ENCODE peak calls at places on chromosomes 6 and 20, in six cellular contexts. P is upper lobe of right lung, T is fibroblast of the aortic adventitia, V is sciatic nerve, O is brain microvascular endothelial cell, X is mucosa of gallbladder. B is an unnamed sample.

GRCh38 chr6:82268301-82268846 is 20.8 kb upstream of the IBTK start:
- DNase-seq in V (no peak), T (peak), P (no peak), X (no peak), O (no peak), B (no peak)

GRCh38 chr6:151325075-151326050 is 66.0 kb downstream of the ZBTB2 start:
- DNase-seq in T (peak), X (peak), V (peak), O (peak), P (peak), B (peak)

GRCh38 chr6:83615025-83615999 is 93.6 kb downstream of the SNAP91 start:
- DNase-seq in X (no peak), O (peak), V (no peak), P (no peak), T (peak), B (no peak)

GRCh38 chr6:167575201-167575696 is 250.4 kb downstream of the TTLL2 start:
- DNase-seq in V (peak), O (no peak), T (no peak), P (no peak), X (no peak), B (no peak)

GRCh38 chr6:93163146-93163545 is 256.2 kb downstream of the EPHA7 start:
- DNase-seq in T (no peak), X (no peak), V (no peak), P (no peak), O (no peak), B (no peak)

GRCh38 chr20:10781526-10781925 is 107.7 kb upstream of the JAG1 start:
- DNase-seq in O (no peak), X (no peak), P (no peak), V (no peak), T (no peak), B (no peak)

GRCh38 chr20:44650777-44651493 is 564 bp downstream of the ADA start:
- DNase-seq in T (peak), V (no peak), O (no peak), X (no peak), P (no peak), B (no peak)

GRCh38 chr6:99276747-99277146 is 72.7 kb downstream of the FAXC start:
- DNase-seq in X (no peak), V (no peak), P (no peak), O (peak), T (no peak), B (peak)

GRCh38 chr20:50632236-50632635 is 59.1 kb downstream of the RIPOR3 start:
- DNase-seq in O (no peak), V (no peak), X (no peak), T (no peak), P (no peak), B (no peak)

GRCh38 chr6:3592371-3592941 is 135.6 kb upstream of the SLC22A23 start:
- DNase-seq in X (no peak), P (no peak), T (peak), V (no peak), O (peak), B (peak)

GRCh38 chr6:37516920-37517405 is 17.3 kb upstream of the CCDC167 start:
- DNase-seq in T (no peak), P (no peak), O (no peak), V (no peak), X (no peak), B (no peak)

GRCh38 chr20:645318-646106 is 7.5 kb downstream of the SRXN1 start:
- DNase-seq in V (peak), P (peak), T (peak), X (peak), O (peak), B (peak)

GRCh38 chr6:100353276-100354015 is 111.3 kb downstream of the SIM1 start:
- DNase-seq in V (no peak), P (no peak), T (peak), O (peak), X (no peak), B (peak)

GRCh38 chr6:15622045-15622750 is 40.6 kb downstream of the DTNBP1 start:
- DNase-seq in P (no peak), T (no peak), V (no peak), X (no peak), O (no peak), B (no peak)

GRCh38 chr6:113774122-113774835 is 82.9 kb upstream of the MARCKS start:
- DNase-seq in O (peak), X (no peak), P (no peak), V (no peak), T (peak), B (peak)

GRCh38 chr6:84804720-84805119 is 40.3 kb upstream of the TBX18 start:
- DNase-seq in X (no peak), P (no peak), V (no peak), T (peak), O (peak), B (no peak)

GRCh38 chr6:41028618-41029486 is 10.2 kb downstream of the UNC5CL start:
- DNase-seq in P (no peak), T (no peak), O (no peak), X (no peak), V (no peak), B (no peak)

GRCh38 chr20:48283470-48284110 is 498.3 kb upstream of the SULF2 start:
- DNase-seq in T (peak), P (peak), X (peak), O (peak), V (peak), B (peak)